ENCODE peak calls at places on chromosomes 1 and 21, in nine cellular contexts. H, Q, U, F, A, E, S, K and L are unnamed samples.

GRCh38 chr21:38219049-38219628 is 37.7 kb upstream of the KCNJ15 start:
- DNase-seq in K (peak), H (peak), U (no peak), S (peak), F (peak), E (no peak), A (peak), Q (peak), L (peak)

GRCh38 chr21:17929514-17929913 is 110.4 kb upstream of the C21orf91 start:
- DNase-seq in U (no peak), E (no peak), S (no peak), F (no peak), H (no peak), A (no peak), Q (no peak), K (no peak), L (no peak)

GRCh38 chr1:119784127-119784781 is 15.5 kb upstream of the HMGCS2 start:
- DNase-seq in A (peak), E (no peak), H (no peak), K (no peak), F (peak), U (no peak), Q (no peak), S (peak), L (peak)

GRCh38 chr1:147890177-147890790 is 12.3 kb upstream of the GJA8 start:
- DNase-seq in E (no peak), K (peak), A (peak), H (no peak), S (peak), U (no peak), Q (peak), F (peak), L (peak)

GRCh38 chr1:203559523-203559922 is 65.6 kb downstream of the OPTC start:
- DNase-seq in F (peak), S (no peak), U (peak), E (no peak), Q (no peak), H (no peak), A (peak), K (peak), L (no peak)

GRCh38 chr1:41033272-41033671 is 11.7 kb upstream of the SLFNL1 start:
- DNase-seq in H (no peak), A (no peak), E (no peak), Q (no peak), F (no peak), K (no peak), S (no peak), U (no peak), L (no peak)

GRCh38 chr21:44702111-44702972 is 5.4 kb downstream of the KRTAP10-12 start:
- DNase-seq in Q (no peak), F (no peak), H (no peak), K (no peak), A (no peak), S (no peak), E (no peak), U (no peak), L (no peak)

GRCh38 chr1:161885013-161885412 is 118.9 kb downstream of the ATF6 start:
- DNase-seq in E (no peak), F (peak), A (peak), U (no peak), K (peak), Q (no peak), S (peak), H (peak), L (peak)

GRCh38 chr1:234494049-234494448 is 15.1 kb upstream of the TARBP1 start:
- DNase-seq in Q (no peak), U (no peak), H (no peak), F (no peak), E (no peak), K (no peak), S (no peak), A (no peak), L (no peak)

GRCh38 chr21:36735724-36736310 is 36.9 kb downstream of the SIM2 start:
- DNase-seq in A (no peak), F (no peak), E (no peak), S (no peak), H (no peak), U (no peak), K (no peak), Q (no peak), L (no peak)

GRCh38 chr21:39316062-39316461 is 2.6 kb upstream of the BRWD1 start:
- DNase-seq in K (no peak), U (no peak), Q (no peak), S (no peak), E (no peak), A (no peak), F (no peak), H (no peak), L (no peak)

GRCh38 chr1:100736766-100737165 is 17.2 kb downstream of the VCAM1 start:
- DNase-seq in Q (no peak), E (no peak), H (peak), K (peak), A (peak), S (no peak), F (peak), U (no peak), L (peak)

GRCh38 chr1:220157738-220158137 is 63.8 kb downstream of the IARS2 start:
- DNase-seq in K (no peak), A (no peak), E (no peak), F (no peak), S (no peak), Q (no peak), U (no peak), H (no peak), L (no peak)

GRCh38 chr1:220159026-220159425 is 65.1 kb downstream of the IARS2 start:
- DNase-seq in S (no peak), F (no peak), E (no peak), K (no peak), A (no peak), H (no peak), U (no peak), Q (no peak), L (no peak)

GRCh38 chr1:220160027-220160426 is 66.1 kb downstream of the IARS2 start:
- DNase-seq in F (peak), Q (no peak), A (peak), H (no peak), S (no peak), E (no peak), U (no peak), K (no peak), L (no peak)

GRCh38 chr1:220153147-220153546 is 59.2 kb downstream of the IARS2 start:
- DNase-seq in U (no peak), S (no peak), K (no peak), H (no peak), A (no peak), F (no peak), Q (no peak), E (no peak), L (no peak)

GRCh38 chr1:220156620-220157146 is 62.8 kb downstream of the IARS2 start:
- DNase-seq in U (no peak), K (no peak), F (no peak), E (no peak), A (no peak), H (no peak), S (no peak), Q (no peak), L (no peak)
- H3K4me3 ChIP-seq in U (no peak), K (no peak), F (no peak), E (no peak), A (no peak), H (no peak), S (no peak), Q (no peak), L (no peak)

DNA sequence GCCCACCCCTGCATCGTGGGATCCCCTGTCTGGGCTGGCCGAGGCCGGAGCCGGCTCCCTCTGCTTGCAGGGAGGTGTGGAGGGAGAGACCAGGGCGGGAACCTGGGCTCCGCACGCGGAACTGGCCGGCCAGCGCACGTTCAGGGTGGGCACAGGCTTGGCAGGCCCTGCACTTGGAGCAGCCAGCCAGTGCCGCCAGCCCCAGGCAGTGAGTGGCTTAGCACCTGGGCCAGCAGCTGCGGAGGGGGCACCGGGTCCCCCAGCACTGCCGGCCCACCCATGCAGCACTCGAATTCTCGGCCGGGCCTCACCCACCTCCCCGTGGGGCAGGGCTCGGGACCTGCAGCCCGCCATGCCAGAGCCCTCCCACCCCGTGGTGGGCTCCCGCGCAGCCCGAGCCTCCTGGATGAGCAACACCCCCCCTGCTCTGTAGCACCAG is 422.6 kb downstream of the AMY1C start:
- DNase-seq in Q (no peak), A (no peak), E (no peak), K (no peak), F (no peak), H (no peak), S (no peak), U (no peak), L (no peak)
- H3K4me3 ChIP-seq in Q (no peak), A (no peak), E (no peak), K (no peak), F (no peak), H (no peak), S (no peak), U (no peak), L (no peak)

DNA sequence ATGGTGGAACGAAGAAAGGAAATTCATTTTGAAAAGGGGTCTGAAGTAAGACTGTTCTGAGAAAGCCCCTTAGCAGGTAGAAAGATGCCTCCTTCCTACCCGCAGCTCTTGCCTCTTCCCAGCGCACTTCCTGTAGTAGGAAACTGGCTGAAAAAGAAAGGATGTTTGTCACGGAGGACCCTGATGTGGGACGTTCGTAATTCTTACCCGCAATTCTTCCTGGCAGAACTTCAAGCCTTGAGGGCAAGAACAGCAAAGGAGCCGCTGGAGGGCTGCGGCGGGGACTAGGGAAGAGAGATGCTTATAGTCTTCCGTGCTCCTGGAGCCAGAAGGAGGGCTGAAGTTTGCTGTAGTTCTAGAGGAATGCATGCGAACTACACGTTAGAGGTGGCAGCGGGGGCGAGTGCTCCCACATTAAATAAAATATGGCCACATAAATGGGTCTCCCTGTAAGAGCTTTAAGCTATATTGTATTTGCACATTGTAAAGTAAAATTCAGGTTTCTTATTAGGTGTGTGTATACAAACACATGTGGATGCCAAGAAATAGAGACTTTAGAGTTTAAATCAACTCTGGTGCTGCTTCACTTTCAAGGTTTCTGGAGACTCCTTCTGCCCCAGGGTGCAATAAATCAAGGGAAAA is 6.4 kb downstream of the C1orf53 start:
- DNase-seq in H (no peak), S (no peak), U (no peak), A (no peak), K (no peak), Q (no peak), E (no peak), F (no peak), L (no peak)
- H3K4me3 ChIP-seq in H (peak), S (no peak), U (no peak), A (no peak), K (no peak), Q (no peak), E (no peak), F (no peak), L (no peak)

GRCh38 chr1:151540021-151540981 is at the start of gene TUFT1:
- DNase-seq in H (peak), Q (peak), E (peak), K (peak), S (peak), U (peak), A (peak), F (peak), L (peak)
- H3K4me3 ChIP-seq in H (peak), Q (peak), E (peak), K (peak), S (peak), U (peak), A (peak), F (peak), L (peak)

GRCh38 chr1:47191940-47192457 is 2.2 kb upstream of the PDZK1IP1 start:
- DNase-seq in A (no peak), E (no peak), K (no peak), U (no peak), F (no peak), S (no peak), Q (no peak), H (no peak), L (no peak)

GRCh38 chr1:47188901-47189785 is 693 bp downstream of the PDZK1IP1 start:
- DNase-seq in K (no peak), U (no peak), F (no peak), A (no peak), H (no peak), S (no peak), Q (no peak), E (no peak), L (no peak)

GRCh38 chr1:47190807-47191206 is 971 bp upstream of the PDZK1IP1 start:
- DNase-seq in K (no peak), A (no peak), U (no peak), Q (no peak), F (no peak), S (no peak), H (no peak), E (no peak), L (no peak)

GRCh38 chr1:47187926-47188250 is 1.9 kb downstream of the PDZK1IP1 start:
- DNase-seq in S (no peak), Q (no peak), H (no peak), F (no peak), U (no peak), E (no peak), K (no peak), A (no peak), L (no peak)

DNA sequence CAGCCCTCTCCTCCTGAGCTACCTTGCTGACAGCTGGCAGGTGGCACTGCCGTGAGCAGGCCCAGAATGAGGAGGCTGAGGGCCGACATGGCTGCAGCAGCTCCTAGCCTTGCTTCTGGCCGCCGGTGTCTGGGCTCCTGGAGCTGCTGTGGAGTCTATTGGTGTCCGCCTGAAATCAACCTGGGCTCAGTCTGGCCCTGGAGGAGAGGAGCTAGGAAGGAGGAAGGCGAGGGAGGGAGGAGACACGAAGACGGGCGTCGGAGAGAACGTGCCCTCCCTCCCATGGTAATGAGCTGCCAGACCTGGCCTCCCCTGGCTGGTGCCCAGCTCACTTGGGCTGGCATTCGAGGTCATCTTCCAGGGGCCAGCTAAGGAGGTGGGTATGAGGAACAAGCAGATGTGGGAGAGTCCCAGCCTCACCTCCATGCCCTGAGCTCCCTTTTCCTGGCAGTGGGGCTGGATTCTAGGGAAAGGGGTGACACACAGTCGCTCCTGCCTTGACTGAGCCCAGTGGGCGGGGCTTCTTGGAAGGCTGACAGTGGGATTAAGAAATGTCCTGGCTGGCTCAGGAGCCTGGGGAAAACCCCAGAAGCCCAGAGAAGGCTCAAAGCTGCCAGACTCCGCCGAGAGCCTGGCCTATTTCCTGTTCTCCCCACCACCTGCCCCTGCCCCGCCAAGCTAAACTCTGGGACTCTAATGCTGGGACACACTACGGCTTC is at the start of gene PDZK1IP1:
- DNase-seq in E (no peak), U (peak), S (no peak), A (peak), H (peak), Q (no peak), K (peak), F (peak), L (peak)
- H3K4me3 ChIP-seq in E (peak), U (peak), S (no peak), A (no peak), H (no peak), Q (no peak), K (no peak), F (no peak), L (peak)

GRCh38 chr1:20366766-20367602 is 76.3 kb downstream of the VWA5B1 start:
- DNase-seq in K (peak), E (no peak), Q (no peak), F (peak), A (peak), U (no peak), H (no peak), S (no peak), L (no peak)
- H3K4me3 ChIP-seq in K (peak), E (peak), Q (no peak), F (no peak), A (peak), U (no peak), H (peak), S (no peak), L (no peak)

DNA sequence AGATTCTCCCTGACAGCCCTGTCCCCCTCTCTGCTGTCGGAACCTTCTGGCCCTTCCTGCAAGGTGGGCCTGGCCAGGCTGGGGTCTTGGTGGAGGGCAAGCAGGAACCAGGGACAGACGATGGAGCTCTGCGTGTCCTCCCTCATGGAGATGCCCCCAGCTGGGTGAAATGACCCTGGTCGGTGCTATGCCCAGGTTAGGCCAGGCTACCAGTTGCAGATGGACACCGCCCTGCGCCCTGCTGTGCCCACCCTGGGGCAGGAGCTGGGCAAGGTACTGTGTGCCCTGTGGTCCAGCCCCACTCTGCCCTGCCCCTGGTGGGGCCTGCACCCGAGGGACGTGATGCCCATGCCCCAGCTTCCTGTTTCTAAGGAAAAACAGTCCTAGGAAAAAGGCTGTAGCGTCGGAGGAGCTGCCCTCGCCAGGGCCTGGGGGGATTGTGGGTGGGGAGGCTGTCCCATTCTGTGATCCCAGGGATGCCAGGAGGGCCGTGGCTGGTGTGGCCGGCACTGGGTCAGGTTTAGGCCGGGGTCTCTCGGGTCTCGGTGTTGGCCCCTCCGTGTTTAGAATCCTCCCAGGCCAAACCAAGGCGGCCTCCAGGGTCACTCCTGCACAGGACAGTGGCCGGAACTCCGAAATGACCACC is 77.6 kb downstream of the MORN1 start:
- DNase-seq in K (no peak), Q (peak), H (no peak), E (no peak), S (no peak), F (no peak), A (no peak), U (no peak), L (no peak)
- H3K4me3 ChIP-seq in K (peak), Q (no peak), H (peak), E (peak), S (no peak), F (peak), A (peak), U (peak), L (no peak)